ENCODE peak calls at places on chromosomes 3 and 15, in ten cellular contexts. Z is ovary, K is fibroblast of the aortic adventitia, X is endothelial cell, R is HCT116, L is ascending aorta, O is IMR-90, I is tibial artery, D is AG09309, H is nephron progenitor cell. T is an unnamed sample.

GRCh38 chr3:71103430-71103881 is 480.1 kb downstream of the FOXP1 start:
- DNase-seq in Z (no peak), K (peak), X (no peak), R (no peak), L (no peak), O (peak), I (peak), D (peak), H (no peak), T (peak)

GRCh38 chr3:102200560-102200959 is 234.3 kb upstream of the ZPLD1 start:
- DNase-seq in Z (no peak), K (no peak), X (no peak), R (no peak), L (no peak), O (no peak), I (no peak), D (no peak), H (no peak), T (no peak)

GRCh38 chr3:178420033-178420432 is 116.2 kb upstream of the KCNMB2 start:
- DNase-seq in Z (no peak), K (no peak), X (no peak), R (no peak), L (no peak), O (no peak), I (no peak), D (no peak), H (no peak), T (no peak)

GRCh38 chr3:184255291-184256039 is 5.9 kb downstream of the CAMK2N2 start:
- DNase-seq in Z (no peak), K (no peak), X (no peak), R (no peak), L (no peak), O (no peak), I (no peak), D (no peak), H (no peak), T (no peak)

GRCh38 chr3:72092778-72093177 is 307.8 kb upstream of the PROK2 start:
- DNase-seq in Z (no peak), K (no peak), X (no peak), R (no peak), L (no peak), O (no peak), I (no peak), D (no peak), H (no peak), T (no peak)

GRCh38 chr3:187368765-187369450 is 723 bp downstream of the RTP4 start:
- DNase-seq in Z (no peak), K (peak), X (no peak), R (no peak), L (no peak), O (no peak), I (no peak), D (no peak), H (no peak), T (peak)

GRCh38 chr3:42263354-42264346 is 2.3 kb downstream of the CCK start:
- DNase-seq in Z (no peak), K (no peak), X (peak), R (peak), L (no peak), O (no peak), I (no peak), D (no peak), H (peak), T (peak)

GRCh38 chr3:63370094-63370493 is 92.0 kb downstream of the SYNPR start:
- DNase-seq in Z (no peak), K (no peak), X (no peak), R (no peak), L (no peak), O (no peak), I (no peak), D (no peak), H (no peak), T (no peak)

GRCh38 chr3:142926368-142926944 is 37.0 kb downstream of the PAQR9 start:
- DNase-seq in Z (no peak), K (no peak), X (no peak), R (no peak), L (no peak), O (no peak), I (no peak), D (no peak), H (no peak), T (no peak)

GRCh38 chr3:21846976-21847375 is 96.0 kb upstream of the ZNF385D start:
- DNase-seq in Z (no peak), K (peak), X (no peak), R (no peak), L (no peak), O (no peak), I (no peak), D (no peak), H (no peak), T (no peak)

GRCh38 chr15:89018235-89018634 is 70.0 kb upstream of the ABHD2 start:
- DNase-seq in Z (peak), K (peak), X (no peak), R (no peak), L (peak), O (no peak), I (peak), D (no peak), H (peak), T (no peak)

GRCh38 chr3:72959336-72959735 is 37.3 kb upstream of the PPP4R2 start:
- DNase-seq in Z (no peak), K (no peak), X (no peak), R (no peak), L (no peak), O (no peak), I (no peak), D (no peak), H (no peak), T (no peak)

GRCh38 chr3:116770815-116771450 is 61.4 kb downstream of the TUSC7 start:
- DNase-seq in Z (peak), K (peak), X (peak), R (peak), L (no peak), O (peak), I (peak), D (peak), H (peak), T (peak)

GRCh38 chr3:173688216-173688842 is 290.8 kb downstream of the NLGN1 start:
- DNase-seq in Z (no peak), K (no peak), X (no peak), R (no peak), L (no peak), O (peak), I (no peak), D (no peak), H (no peak), T (no peak)

GRCh38 chr15:70585707-70586034 is 177.7 kb downstream of the UACA start:
- DNase-seq in Z (no peak), K (no peak), X (no peak), R (no peak), L (no peak), O (no peak), I (no peak), D (no peak), H (no peak), T (no peak)

GRCh38 chr3:75863878-75864277 is 78.5 kb upstream of the ZNF717 start:
- DNase-seq in Z (no peak), K (no peak), X (no peak), R (no peak), L (no peak), O (no peak), I (no peak), D (no peak), H (no peak), T (no peak)

GRCh38 chr15:79195802-79196201 is 86.7 kb upstream of the ANKRD34C start:
- DNase-seq in Z (no peak), K (no peak), X (no peak), R (no peak), L (no peak), O (no peak), I (no peak), D (no peak), H (no peak), T (no peak)

GRCh38 chr3:160564205-160564922 is 1.0 kb downstream of the KPNA4 start:
- DNase-seq in Z (no peak), K (no peak), X (peak), R (no peak), L (no peak), O (no peak), I (no peak), D (no peak), H (peak), T (peak)

GRCh38 chr3:176987901-176988300 is 209.4 kb downstream of the TBL1XR1 start:
- DNase-seq in Z (no peak), K (no peak), X (no peak), R (no peak), L (no peak), O (peak), I (no peak), D (peak), H (no peak), T (no peak)

GRCh38 chr3:71195492-71195891 is 388.0 kb downstream of the FOXP1 start:
- DNase-seq in Z (no peak), K (no peak), X (no peak), R (no peak), L (no peak), O (peak), I (no peak), D (peak), H (peak), T (no peak)

GRCh38 chr15:74212494-74212893 is 9.9 kb upstream of the STRA6 start:
- DNase-seq in Z (no peak), K (no peak), X (no peak), R (no peak), L (no peak), O (no peak), I (no peak), D (no peak), H (no peak), T (no peak)

GRCh38 chr15:81373996-81374395 is at the start of gene TMC3:
- DNase-seq in Z (no peak), K (peak), X (no peak), R (no peak), L (no peak), O (peak), I (no peak), D (no peak), H (peak), T (no peak)

GRCh38 chr3:149390772-149391212 is 13.3 kb upstream of the TM4SF1 start:
- DNase-seq in Z (no peak), K (no peak), X (no peak), R (peak), L (no peak), O (peak), I (no peak), D (no peak), H (no peak), T (peak)

GRCh38 chr3:122468896-122469533 is 45.7 kb downstream of the KPNA1 start:
- DNase-seq in Z (no peak), K (no peak), X (no peak), R (no peak), L (no peak), O (no peak), I (no peak), D (no peak), H (no peak), T (no peak)

DNA sequence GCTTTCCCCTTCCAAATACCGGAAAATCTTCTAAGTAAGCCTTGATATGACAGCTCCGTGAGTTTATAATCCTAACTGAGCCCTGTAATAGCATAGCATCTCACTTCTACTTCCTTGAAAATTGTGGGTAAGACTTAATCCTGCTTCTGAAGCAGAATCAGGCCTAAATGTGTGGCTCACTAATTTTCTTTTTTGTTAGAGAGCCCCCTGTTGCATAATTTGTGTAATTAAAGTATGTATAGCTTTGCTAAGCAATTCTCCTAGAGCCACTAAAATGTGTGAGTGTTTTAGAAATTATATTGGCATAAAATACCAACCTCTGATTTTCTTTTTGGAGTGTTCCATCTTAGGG is 304.4 kb downstream of the FGF12 start:
- DNase-seq in Z (no peak), K (no peak), X (no peak), R (no peak), L (no peak), O (no peak), I (no peak), D (no peak), H (no peak), T (no peak)
- TF ChIP-seq CTCF in Z (no peak), K (no peak), X (peak), R (peak), L (no peak), O (peak), I (no peak), D (no peak), H (no peak), T (peak)

GRCh38 chr3:12139111-12139511 is 19.6 kb downstream of the TIMP4 start:
- DNase-seq in Z (peak), K (peak), X (peak), R (peak), L (no peak), O (peak), I (peak), D (no peak), H (peak), T (peak)

GRCh38 chr3:12141350-12141749 is 17.4 kb downstream of the TIMP4 start:
- DNase-seq in Z (no peak), K (no peak), X (no peak), R (no peak), L (no peak), O (no peak), I (no peak), D (no peak), H (no peak), T (no peak)

GRCh38 chr3:12135029-12135634 is 23.6 kb downstream of the TIMP4 start:
- DNase-seq in Z (peak), K (peak), X (peak), R (peak), L (no peak), O (peak), I (peak), D (no peak), H (peak), T (peak)

GRCh38 chr3:12136371-12136770 is 22.3 kb downstream of the TIMP4 start:
- DNase-seq in Z (no peak), K (no peak), X (no peak), R (no peak), L (no peak), O (no peak), I (no peak), D (no peak), H (no peak), T (no peak)

DNA sequence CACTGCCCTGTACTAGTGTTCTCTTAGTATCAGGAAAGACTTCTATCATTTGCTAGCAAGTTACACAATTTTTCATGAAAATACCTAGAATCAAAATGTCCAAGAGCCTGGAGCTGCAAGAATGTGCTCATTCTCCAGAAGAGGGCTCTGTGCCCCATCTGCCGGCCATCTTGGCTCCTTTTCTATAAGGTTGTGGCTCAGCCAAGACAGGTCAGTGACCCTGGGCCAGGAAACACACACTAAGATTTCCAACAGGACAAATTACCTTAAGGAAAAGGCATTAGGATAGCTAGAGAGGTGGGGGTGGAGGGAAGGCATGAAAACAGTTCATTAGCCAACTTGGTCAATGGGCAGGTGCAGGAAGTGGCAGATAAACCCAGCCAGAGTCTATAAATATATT is 20.7 kb downstream of the TIMP4 start:
- DNase-seq in Z (no peak), K (peak), X (peak), R (peak), L (no peak), O (peak), I (peak), D (no peak), H (peak), T (peak)
- TF ChIP-seq CTCF in Z (no peak), K (peak), X (no peak), R (peak), L (peak), O (peak), I (peak), D (peak), H (no peak), T (peak)

DNA sequence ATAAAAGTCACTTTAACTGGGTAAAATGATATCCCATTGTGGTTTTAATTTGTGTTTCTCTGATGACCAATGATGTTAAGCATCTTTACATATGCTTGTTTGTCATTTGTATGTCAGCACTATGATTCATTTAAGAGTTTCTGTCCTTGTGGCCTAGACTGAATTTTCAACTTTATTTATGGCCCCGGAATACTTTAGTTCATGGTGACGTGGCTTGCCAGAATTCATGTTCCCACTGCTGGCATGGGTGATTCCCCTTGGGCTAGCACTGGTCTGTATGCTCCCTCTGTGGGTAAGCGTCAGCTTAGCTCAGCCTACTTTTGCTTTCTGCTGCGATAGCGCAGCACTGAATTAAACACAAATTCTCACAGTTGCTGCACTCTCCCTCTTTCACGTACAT is 436.3 kb upstream of the SGO1 start:
- DNase-seq in Z (no peak), K (peak), X (no peak), R (no peak), L (no peak), O (peak), I (no peak), D (peak), H (no peak), T (no peak)
- TF ChIP-seq CTCF in Z (no peak), K (no peak), X (no peak), R (no peak), L (no peak), O (peak), I (peak), D (peak), H (no peak), T (no peak)

DNA sequence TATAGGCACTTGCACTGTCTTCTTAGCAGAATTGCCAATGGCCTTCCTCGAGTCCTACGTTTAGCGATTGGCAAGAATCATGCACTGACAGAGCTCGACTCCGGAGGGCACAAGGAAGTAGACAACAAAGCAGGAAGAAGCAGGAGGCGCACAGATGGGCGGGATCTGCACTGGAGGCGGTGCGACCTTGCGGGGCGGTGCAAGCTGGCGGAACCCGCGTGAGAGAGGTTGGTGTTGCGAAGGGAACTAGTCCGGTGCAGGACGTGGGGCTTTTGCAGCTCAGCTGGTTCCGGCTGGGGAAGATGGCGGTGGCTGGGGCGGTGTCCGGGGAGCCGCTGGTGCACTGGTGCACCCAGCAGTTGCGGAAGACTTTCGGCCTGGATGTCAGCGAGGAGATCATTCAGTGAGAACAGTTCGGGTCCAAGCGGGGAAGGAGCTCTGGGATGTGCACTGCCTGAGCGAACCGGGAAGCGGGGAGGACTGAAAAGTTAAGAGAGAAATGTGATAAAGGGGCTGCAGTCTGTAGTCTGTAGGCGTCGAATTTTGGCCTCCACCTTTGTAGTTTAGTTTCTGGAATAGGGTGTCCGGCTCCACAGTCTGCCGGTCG is at the start of gene TRIP4:
- DNase-seq in Z (peak), K (peak), X (peak), R (peak), L (peak), O (peak), I (peak), D (peak), H (peak), T (peak)
- TF ChIP-seq CTCF in Z (no peak), K (no peak), X (no peak), R (no peak), L (no peak), O (no peak), I (no peak), D (peak), H (no peak), T (no peak)

GRCh38 chr15:58676766-58677165 is 72.7 kb downstream of the ADAM10 start:
- DNase-seq in Z (no peak), K (no peak), X (no peak), R (no peak), L (no peak), O (no peak), I (no peak), D (no peak), H (no peak), T (no peak)

GRCh38 chr15:58678683-58679082 is 70.8 kb downstream of the ADAM10 start:
- DNase-seq in Z (no peak), K (peak), X (no peak), R (no peak), L (no peak), O (peak), I (no peak), D (no peak), H (no peak), T (no peak)

GRCh38 chr15:58682234-58682633 is 67.3 kb downstream of the ADAM10 start:
- DNase-seq in Z (no peak), K (no peak), X (no peak), R (no peak), L (no peak), O (no peak), I (no peak), D (no peak), H (no peak), T (no peak)

GRCh38 chr15:58677426-58677825 is 72.1 kb downstream of the ADAM10 start:
- DNase-seq in Z (no peak), K (no peak), X (no peak), R (no peak), L (no peak), O (no peak), I (no peak), D (no peak), H (no peak), T (no peak)
- TF ChIP-seq CTCF in Z (no peak), K (peak), X (no peak), R (no peak), L (no peak), O (no peak), I (peak), D (no peak), H (no peak), T (no peak)

GRCh38 chr3:194204793-194205065 is 68.8 kb downstream of the HES1 start:
- DNase-seq in Z (no peak), K (no peak), X (no peak), R (no peak), L (no peak), O (no peak), I (no peak), D (no peak), H (no peak), T (no peak)

GRCh38 chr3:194203482-194204035 is 67.6 kb downstream of the HES1 start:
- DNase-seq in Z (no peak), K (no peak), X (no peak), R (no peak), L (no peak), O (no peak), I (no peak), D (no peak), H (no peak), T (no peak)

GRCh38 chr3:194205675-194206133 is 69.8 kb downstream of the HES1 start:
- DNase-seq in Z (no peak), K (no peak), X (peak), R (peak), L (no peak), O (no peak), I (no peak), D (no peak), H (no peak), T (peak)

GRCh38 chr3:194201953-194202666 is 66.2 kb downstream of the HES1 start:
- DNase-seq in Z (no peak), K (no peak), X (no peak), R (no peak), L (no peak), O (no peak), I (no peak), D (no peak), H (no peak), T (no peak)

DNA sequence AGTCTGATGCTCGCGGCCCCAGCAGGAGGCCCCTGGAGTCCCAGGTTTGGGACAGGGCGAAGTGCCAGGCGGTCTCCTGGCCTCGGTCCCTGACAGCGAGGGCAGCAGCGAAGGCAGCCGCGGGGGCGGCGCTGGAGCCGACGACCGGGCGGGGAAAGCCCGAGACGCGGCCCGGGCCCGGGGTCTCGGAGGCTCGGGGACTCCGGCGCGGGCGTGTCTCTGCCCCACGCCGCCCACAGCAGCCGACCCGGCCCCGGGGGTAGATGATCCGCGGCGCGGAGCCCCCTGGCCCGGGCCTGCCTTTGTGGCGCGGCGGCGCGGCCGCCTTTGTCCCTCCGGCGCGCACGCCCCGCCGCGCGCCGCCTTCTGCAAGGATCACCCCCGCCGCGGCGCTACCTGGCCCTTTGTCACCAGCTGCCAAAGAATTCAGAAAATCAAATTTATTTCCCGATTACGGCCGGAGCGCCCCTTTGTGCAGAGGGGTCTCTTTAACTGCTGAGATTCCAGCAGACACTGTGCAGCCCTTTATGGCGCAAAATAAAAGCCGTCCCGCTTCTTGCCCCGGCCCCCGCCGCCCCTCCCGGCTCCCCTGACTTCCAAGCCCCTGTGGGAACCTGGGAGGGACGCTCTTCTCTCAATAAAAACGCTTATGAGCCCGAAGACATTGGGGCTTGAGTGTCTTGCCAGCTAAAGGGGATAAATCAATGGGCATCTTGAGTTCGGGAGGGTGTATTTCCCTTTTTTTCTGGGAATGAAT is 68.3 kb downstream of the HES1 start:
- DNase-seq in Z (peak), K (no peak), X (peak), R (no peak), L (no peak), O (no peak), I (no peak), D (no peak), H (peak), T (peak)
- TF ChIP-seq CTCF in Z (no peak), K (no peak), X (no peak), R (no peak), L (no peak), O (no peak), I (no peak), D (no peak), H (no peak), T (no peak)

T was measured in Calu3.